ENCODE peak calls at places on chromosomes 2 and 18, in five cellular contexts. O is IMR-90, D is H9, H is mesenchymal stem cell, C is neuronal stem cell. I is an unnamed sample.

GRCh38 chr2:43312751-43313641 is 86.6 kb upstream of the ZFP36L2 start:
- DNase-seq in D (no peak), O (peak), C (no peak), H (peak), I (no peak)

GRCh38 chr2:112482309-112483046 is 522 bp downstream of the TTL start:
- DNase-seq in D (peak), H (peak), C (peak), O (peak), I (peak)

GRCh38 chr2:129462349-129462748 is 517.1 kb upstream of the RAB6C start:
- DNase-seq in H (no peak), O (no peak), C (no peak), D (no peak), I (no peak)

GRCh38 chr2:239601201-239601851 is 200.5 kb upstream of the HDAC4 start:
- DNase-seq in C (peak), D (peak), H (no peak), O (no peak), I (no peak)

GRCh38 chr2:235293060-235293459 is 200.8 kb upstream of the AGAP1 start:
- DNase-seq in C (no peak), O (no peak), D (no peak), H (no peak), I (no peak)

GRCh38 chr2:85852979-85853498 is 35.8 kb downstream of the ST3GAL5 start:
- DNase-seq in O (no peak), D (no peak), H (no peak), C (no peak), I (no peak)

GRCh38 chr18:70973626-70974025 is 684.8 kb downstream of the SOCS6 start:
- DNase-seq in H (no peak), O (no peak), C (peak), D (no peak), I (no peak)

GRCh38 chr18:79524181-79525078 is 128.7 kb downstream of the NFATC1 start:
- DNase-seq in D (peak), H (no peak), O (no peak), C (no peak), I (no peak)

GRCh38 chr18:36568487-36568886 is 260.3 kb downstream of the TPGS2 start:
- DNase-seq in H (no peak), D (no peak), O (no peak), C (no peak), I (no peak)

GRCh38 chr2:164061129-164061746 is 325.4 kb upstream of the FIGN start:
- DNase-seq in O (peak), D (peak), C (peak), H (peak), I (peak)

GRCh38 chr2:161416294-161416632 is at the start of gene TBR1:
- DNase-seq in O (no peak), D (no peak), C (peak), H (peak), I (no peak)

GRCh38 chr18:52486052-52486451 is 146.1 kb downstream of the DCC start:
- DNase-seq in C (no peak), O (no peak), H (no peak), D (no peak), I (no peak)

GRCh38 chr18:13868501-13869271 is 44.7 kb downstream of the MC5R start:
- DNase-seq in D (peak), H (no peak), O (no peak), C (peak), I (no peak)

GRCh38 chr2:61268249-61268648 is 106.3 kb downstream of the C2orf74 start:
- DNase-seq in H (no peak), C (no peak), D (no peak), O (no peak), I (no peak)

GRCh38 chr18:43574974-43575373 is 297.7 kb upstream of the SYT4 start:
- DNase-seq in H (no peak), D (no peak), O (no peak), C (no peak), I (no peak)

GRCh38 chr2:228841877-228842276 is 429.2 kb downstream of the PID1 start:
- DNase-seq in C (no peak), D (no peak), H (no peak), O (no peak), I (no peak)

GRCh38 chr2:96876036-96876810 is 6.3 kb upstream of the SEMA4C start:
- DNase-seq in H (peak), O (peak), C (no peak), D (peak), I (no peak)

GRCh38 chr2:96872591-96873349 is 2.9 kb upstream of the SEMA4C start:
- DNase-seq in O (peak), D (no peak), C (no peak), H (no peak), I (peak)

GRCh38 chr2:96875498-96876035 is 5.7 kb upstream of the SEMA4C start:
- DNase-seq in D (no peak), O (no peak), C (no peak), H (no peak), I (no peak)

GRCh38 chr2:96873651-96874096 is 3.8 kb upstream of the SEMA4C start:
- DNase-seq in C (no peak), D (no peak), O (no peak), H (no peak), I (no peak)

GRCh38 chr2:96874099-96874831 is 4.4 kb upstream of the SEMA4C start:
- DNase-seq in H (no peak), D (no peak), C (no peak), O (no peak), I (peak)
- H3K18ac ChIP-seq in H (no peak), D (no peak), C (peak), O (no peak), I (peak)

GRCh38 chr2:200040831-200041230 is 85.4 kb downstream of the MAIP1 start:
- DNase-seq in O (peak), H (peak), C (no peak), D (no peak), I (no peak)

GRCh38 chr2:200042944-200043343 is 87.6 kb downstream of the MAIP1 start:
- DNase-seq in D (no peak), O (peak), C (no peak), H (peak), I (no peak)

GRCh38 chr2:200048421-200048820 is 93.0 kb downstream of the MAIP1 start:
- DNase-seq in O (no peak), H (no peak), D (no peak), C (no peak), I (peak)

GRCh38 chr2:200042102-200042735 is 86.8 kb downstream of the MAIP1 start:
- DNase-seq in H (peak), D (no peak), O (peak), C (no peak), I (no peak)

GRCh38 chr2:200044453-200044852 is 89.1 kb downstream of the MAIP1 start:
- DNase-seq in D (no peak), H (no peak), C (no peak), O (no peak), I (no peak)
- H4K91ac ChIP-seq in D (no peak), H (no peak), C (no peak), O (no peak), I (no peak)

GRCh38 chr2:70676301-70677035 is 91.5 kb downstream of the ADD2 start:
- DNase-seq in H (no peak), O (no peak), C (no peak), D (peak), I (no peak)
- H3K18ac ChIP-seq in H (no peak), O (no peak), C (no peak), D (no peak), I (no peak)

GRCh38 chr2:241636983-241637232 is at the start of gene THAP4:
- DNase-seq in O (no peak), C (no peak), D (no peak), H (no peak), I (peak)
- H4K91ac ChIP-seq in O (peak), C (no peak), D (no peak), H (peak), I (peak)

GRCh38 chr2:58574873-58575272 is 333.7 kb upstream of the FANCL start:
- DNase-seq in H (no peak), C (no peak), O (no peak), D (no peak), I (no peak)

GRCh38 chr2:58571181-58571852 is 330.2 kb upstream of the FANCL start:
- DNase-seq in C (peak), D (peak), O (peak), H (peak), I (peak)

DNA sequence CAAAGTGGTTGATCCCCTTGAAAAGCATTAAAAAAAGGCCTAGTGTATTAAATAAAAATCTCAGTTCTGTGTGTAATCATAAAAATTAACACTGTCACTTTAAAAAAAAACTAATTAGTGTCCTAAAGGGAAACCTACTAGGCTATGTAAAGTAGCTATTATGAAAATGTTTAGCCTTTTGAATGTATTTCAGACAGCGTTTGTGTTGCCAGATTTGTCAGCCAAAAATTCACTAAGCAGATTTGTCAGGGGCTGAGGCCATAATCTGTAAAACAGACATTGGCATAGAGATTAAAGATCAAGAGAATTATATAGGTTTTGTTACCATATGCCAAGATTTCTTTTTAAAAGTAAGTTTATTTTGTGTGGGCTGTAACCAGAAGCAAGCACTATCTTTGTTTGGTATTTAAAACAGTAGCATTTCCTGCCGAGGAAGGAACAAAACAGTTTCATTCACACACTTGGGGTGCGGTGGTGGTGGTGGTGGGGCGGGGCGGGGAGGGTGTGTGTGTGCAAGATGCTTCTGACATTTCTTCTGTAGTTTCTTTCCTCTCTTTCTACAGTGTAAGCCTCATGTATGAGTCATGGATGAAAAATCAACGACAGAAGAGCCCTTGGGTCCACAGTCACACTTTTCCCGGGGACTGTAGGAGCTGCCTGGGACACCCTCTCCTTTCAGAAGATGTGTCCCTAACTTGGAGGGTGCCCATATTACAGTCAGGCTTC is 328.5 kb upstream of the FANCL start:
- DNase-seq in O (no peak), C (no peak), D (no peak), H (peak), I (no peak)
- H3K18ac ChIP-seq in O (no peak), C (no peak), D (no peak), H (no peak), I (no peak)

GRCh38 chr2:74188696-74189095 is 9.7 kb upstream of the MTHFD2 start:
- DNase-seq in H (no peak), D (no peak), O (no peak), C (no peak), I (no peak)

GRCh38 chr2:74183878-74184277 is 5.2 kb upstream of the MOB1A start:
- DNase-seq in C (no peak), D (no peak), H (no peak), O (no peak), I (no peak)

GRCh38 chr2:74191596-74192380 is 6.6 kb upstream of the MTHFD2 start:
- DNase-seq in O (no peak), H (no peak), D (no peak), C (no peak), I (no peak)

GRCh38 chr2:74186038-74186437 is 7.4 kb upstream of the MOB1A start:
- DNase-seq in O (no peak), D (no peak), C (no peak), H (no peak), I (no peak)

DNA sequence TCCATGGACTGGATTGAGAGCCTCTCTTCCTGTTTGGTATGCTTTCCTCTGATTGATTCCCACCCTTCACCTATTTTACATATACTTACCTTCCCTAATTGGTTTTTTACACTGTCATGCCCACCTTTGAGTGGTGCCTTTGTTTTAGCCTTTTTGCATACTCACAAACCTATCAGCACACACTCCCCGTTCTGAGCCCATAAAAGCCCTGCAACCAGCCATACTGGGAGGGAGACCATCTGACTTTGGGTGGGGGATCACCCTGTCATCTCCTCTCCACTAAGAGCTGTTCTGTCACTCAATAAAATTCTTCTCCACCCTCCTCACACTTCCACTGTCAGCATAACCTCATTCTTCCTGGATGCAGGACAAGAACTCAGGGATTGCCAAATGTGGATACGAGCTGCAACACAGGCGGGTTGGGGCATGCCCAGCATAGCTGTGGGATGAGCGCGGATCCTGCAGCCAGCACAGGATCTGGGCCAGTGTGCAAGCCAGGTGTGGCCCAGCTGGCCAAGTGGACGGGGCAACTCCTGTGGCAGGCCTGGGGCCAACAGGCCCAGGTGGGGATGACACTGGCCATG is 9.4 kb upstream of the MOB1A start:
- DNase-seq in D (peak), O (peak), H (peak), C (no peak), I (peak)
- H4K91ac ChIP-seq in D (no peak), O (peak), H (peak), C (no peak), I (peak)

DNA sequence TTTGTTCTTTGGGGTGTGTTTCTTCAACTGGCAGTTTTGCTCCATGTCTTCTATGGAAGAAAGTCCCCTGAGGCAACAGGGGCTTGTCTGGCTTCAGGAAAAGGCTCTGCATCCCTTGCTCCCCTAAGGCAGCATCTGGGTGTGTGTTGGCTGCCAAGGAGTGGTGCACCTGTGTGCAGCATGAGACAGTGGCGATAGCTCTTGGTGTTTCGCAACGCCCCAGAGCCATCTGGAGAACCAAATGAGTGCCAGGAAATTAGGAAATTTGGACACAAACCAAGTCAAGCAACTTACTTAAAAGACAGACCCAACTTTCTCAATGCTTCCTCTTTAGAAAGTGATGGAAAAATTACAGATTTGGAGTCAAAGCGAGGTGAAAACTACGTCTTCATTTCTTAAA is 1044.4 kb upstream of the CNTNAP5 start:
- DNase-seq in D (no peak), C (no peak), H (no peak), O (no peak), I (no peak)
- H3K18ac ChIP-seq in D (no peak), C (no peak), H (no peak), O (no peak), I (no peak)

GRCh38 chr2:20447437-20448245 is 767 bp downstream of the RHOB start:
- DNase-seq in H (peak), D (peak), O (peak), C (peak), I (no peak)

GRCh38 chr2:20446280-20446916 is 476 bp upstream of the RHOB start:
- DNase-seq in C (no peak), O (no peak), H (no peak), D (no peak), I (no peak)

GRCh38 chr2:20448246-20449046 is 1.6 kb downstream of the RHOB start:
- DNase-seq in C (no peak), H (peak), D (peak), O (peak), I (no peak)

GRCh38 chr2:20444993-20445910 is 1.6 kb upstream of the RHOB start:
- DNase-seq in H (no peak), O (no peak), D (no peak), C (no peak), I (no peak)

DNA sequence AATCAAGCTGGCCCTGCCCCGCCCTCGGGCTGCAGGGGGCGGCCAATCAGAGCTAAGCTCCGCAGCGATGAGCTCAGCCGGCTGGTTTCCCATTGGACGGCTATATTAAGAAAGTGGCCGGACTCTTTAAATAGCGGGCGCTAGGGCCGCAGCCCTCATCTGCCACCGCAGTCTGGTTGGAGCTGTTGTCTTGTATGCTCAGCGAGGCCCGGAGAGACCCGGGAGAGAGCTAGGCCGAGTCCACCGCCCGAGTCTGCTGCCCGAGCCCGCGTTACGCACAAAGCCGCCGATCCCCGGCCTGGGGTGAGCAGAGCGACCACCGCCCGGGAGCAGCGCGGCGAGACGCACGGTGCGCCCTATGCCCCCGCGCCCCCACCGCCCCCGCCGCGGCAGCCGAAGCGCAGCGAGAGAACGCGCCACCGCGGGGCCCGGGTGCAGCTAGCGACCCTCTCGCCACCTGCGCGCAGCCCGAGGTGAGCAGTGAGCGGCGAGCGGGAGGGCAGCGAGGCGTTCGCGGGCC is at the start of gene RHOB:
- DNase-seq in O (peak), H (peak), C (peak), D (peak), I (peak)
- H4K91ac ChIP-seq in O (peak), H (peak), C (peak), D (no peak), I (peak)